ENCODE peak calls at places on chromosomes 2 and 18, in five cellular contexts. One of them, this sample, is unnamed.

GRCh38 chr18:74895686-74896085 is 298.0 kb downstream of the ZNF407 start:
- DNase-seq in trophoblast cell: no peak
- DNase-seq in astrocyte: peak; percentile 3
- DNase-seq in H1: no peak
- DNase-seq in mesendoderm: no peak
- DNase-seq in this sample: no peak

GRCh38 chr2:72765997-72766609 is 59.7 kb downstream of the EXOC6B start:
- DNase-seq in trophoblast cell: no peak
- DNase-seq in astrocyte: peak; percentile 54
- DNase-seq in H1: no peak
- DNase-seq in mesendoderm: no peak
- DNase-seq in this sample: no peak

GRCh38 chr2:237591021-237591370 is 462 bp upstream of the RAB17 start:
- DNase-seq in trophoblast cell: peak; percentile 53
- DNase-seq in astrocyte: no peak
- DNase-seq in H1: peak; percentile 82
- DNase-seq in mesendoderm: peak; percentile 86
- DNase-seq in this sample: no peak

GRCh38 chr2:27199241-27199640 is 12.6 kb upstream of the ATRAID start:
- DNase-seq in trophoblast cell: no peak
- DNase-seq in astrocyte: no peak
- DNase-seq in H1: no peak
- DNase-seq in mesendoderm: no peak
- DNase-seq in this sample: no peak

GRCh38 chr2:236254674-236255073 is 9.5 kb downstream of the ASB18 start:
- DNase-seq in trophoblast cell: no peak
- DNase-seq in astrocyte: no peak
- DNase-seq in H1: peak; percentile 54
- DNase-seq in mesendoderm: no peak
- DNase-seq in this sample: no peak

GRCh38 chr2:30455339-30455738 is 8.3 kb downstream of the LCLAT1 start:
- DNase-seq in trophoblast cell: peak; percentile 68
- DNase-seq in astrocyte: no peak
- DNase-seq in H1: no peak
- DNase-seq in mesendoderm: no peak
- DNase-seq in this sample: no peak

GRCh38 chr2:36672199-36672598 is 24.3 kb upstream of the VIT start:
- DNase-seq in trophoblast cell: no peak
- DNase-seq in astrocyte: peak; percentile 35
- DNase-seq in H1: no peak
- DNase-seq in mesendoderm: peak; percentile 53
- DNase-seq in this sample: peak; percentile 8

GRCh38 chr2:106759962-106760361 is 126.0 kb downstream of the ST6GAL2 start:
- DNase-seq in trophoblast cell: no peak
- DNase-seq in astrocyte: no peak
- DNase-seq in H1: no peak
- DNase-seq in mesendoderm: no peak
- DNase-seq in this sample: no peak

GRCh38 chr18:11154369-11154982 is 5.1 kb upstream of the PIEZO2 start:
- DNase-seq in trophoblast cell: no peak
- DNase-seq in astrocyte: peak; percentile 27
- DNase-seq in H1: no peak
- DNase-seq in mesendoderm: peak; percentile 72
- DNase-seq in this sample: peak; percentile 40

GRCh38 chr2:26847663-26848335 is at the start of gene DPYSL5:
- DNase-seq in trophoblast cell: no peak
- DNase-seq in astrocyte: no peak
- DNase-seq in H1: peak; percentile 91
- DNase-seq in mesendoderm: peak; percentile 84
- DNase-seq in this sample: peak; percentile 97

GRCh38 chr2:112494839-112495238 is 12.9 kb downstream of the TTL start:
- DNase-seq in trophoblast cell: no peak
- DNase-seq in astrocyte: no peak
- DNase-seq in H1: no peak
- DNase-seq in mesendoderm: no peak
- DNase-seq in this sample: no peak

GRCh38 chr18:37698508-37699035 is 133.0 kb upstream of the CELF4 start:
- DNase-seq in trophoblast cell: no peak
- DNase-seq in astrocyte: no peak
- DNase-seq in H1: peak; percentile 44
- DNase-seq in mesendoderm: peak; percentile 18
- DNase-seq in this sample: no peak

GRCh38 chr2:36461039-36461681 is 105.6 kb downstream of the CRIM1 start:
- DNase-seq in trophoblast cell: no peak
- DNase-seq in astrocyte: peak; percentile 97
- DNase-seq in H1: no peak
- DNase-seq in mesendoderm: peak; percentile 94
- DNase-seq in this sample: peak; percentile 4

GRCh38 chr2:159052157-159052561 is 83.7 kb downstream of the TANC1 start:
- DNase-seq in trophoblast cell: no peak
- DNase-seq in astrocyte: no peak
- DNase-seq in H1: no peak
- DNase-seq in mesendoderm: no peak
- DNase-seq in this sample: no peak

GRCh38 chr2:129396980-129397599 is 582.4 kb upstream of the RAB6C start:
- DNase-seq in trophoblast cell: no peak
- DNase-seq in astrocyte: no peak
- DNase-seq in H1: no peak
- DNase-seq in mesendoderm: peak; percentile 78
- DNase-seq in this sample: peak; percentile 35

GRCh38 chr2:104658149-104658839 is 195.6 kb upstream of the POU3F3 start:
- DNase-seq in trophoblast cell: no peak
- DNase-seq in astrocyte: peak; percentile 5
- DNase-seq in H1: peak; percentile 74
- DNase-seq in mesendoderm: peak; percentile 89
- DNase-seq in this sample: peak; percentile 26

GRCh38 chr18:74005320-74006110 is 142.1 kb downstream of the FBXO15 start:
- DNase-seq in trophoblast cell: no peak
- DNase-seq in astrocyte: no peak
- DNase-seq in H1: no peak
- DNase-seq in mesendoderm: no peak
- DNase-seq in this sample: no peak

GRCh38 chr18:60601249-60601648 is 228.7 kb upstream of the MC4R start:
- DNase-seq in trophoblast cell: no peak
- DNase-seq in astrocyte: no peak
- DNase-seq in H1: no peak
- DNase-seq in mesendoderm: no peak
- DNase-seq in this sample: no peak

GRCh38 chr2:177784449-177784845 is 288.1 kb downstream of the PDE11A start:
- DNase-seq in trophoblast cell: no peak
- DNase-seq in astrocyte: peak; percentile 91
- DNase-seq in H1: no peak
- DNase-seq in mesendoderm: no peak
- DNase-seq in this sample: no peak

GRCh38 chr2:9674931-9675330 is 44.1 kb upstream of the YWHAQ start:
- DNase-seq in trophoblast cell: no peak
- DNase-seq in astrocyte: no peak
- DNase-seq in H1: no peak
- DNase-seq in mesendoderm: no peak
- DNase-seq in this sample: no peak

GRCh38 chr2:132278267-132278666 is 116.5 kb upstream of the ANKRD30BL start:
- DNase-seq in trophoblast cell: no peak
- DNase-seq in astrocyte: no peak
- DNase-seq in H1: no peak
- DNase-seq in mesendoderm: no peak
- DNase-seq in this sample: no peak

GRCh38 chr2:234025475-234025874 is 25.0 kb upstream of the SPP2 start:
- DNase-seq in trophoblast cell: no peak
- DNase-seq in astrocyte: no peak
- DNase-seq in H1: no peak
- DNase-seq in mesendoderm: no peak
- DNase-seq in this sample: no peak

GRCh38 chr18:58091099-58091611 is 47.1 kb downstream of the NEDD4L start:
- DNase-seq in trophoblast cell: peak; percentile 18
- DNase-seq in astrocyte: no peak
- DNase-seq in H1: no peak
- DNase-seq in mesendoderm: no peak
- DNase-seq in this sample: no peak

GRCh38 chr18:9211955-9212354 is 75.4 kb downstream of the ANKRD12 start:
- DNase-seq in trophoblast cell: no peak
- DNase-seq in astrocyte: no peak
- DNase-seq in H1: no peak
- DNase-seq in mesendoderm: no peak
- DNase-seq in this sample: no peak

GRCh38 chr2:185291035-185291647 is 447.5 kb upstream of the FSIP2 start:
- DNase-seq in trophoblast cell: peak; percentile 42
- DNase-seq in astrocyte: peak; percentile 30
- DNase-seq in H1: peak; percentile 74
- DNase-seq in mesendoderm: peak; percentile 84
- DNase-seq in this sample: peak; percentile 14

GRCh38 chr2:121777699-121778058 is 22.2 kb downstream of the TSN start:
- DNase-seq in trophoblast cell: no peak
- DNase-seq in astrocyte: peak; percentile 71
- DNase-seq in H1: no peak
- DNase-seq in mesendoderm: no peak
- DNase-seq in this sample: no peak

GRCh38 chr2:205216092-205216491 is 466.2 kb upstream of the NRP2 start:
- DNase-seq in trophoblast cell: no peak
- DNase-seq in astrocyte: no peak
- DNase-seq in H1: no peak
- DNase-seq in mesendoderm: no peak
- DNase-seq in this sample: no peak

GRCh38 chr18:21315741-21316187 is 73.7 kb downstream of the GREB1L start:
- DNase-seq in trophoblast cell: peak; percentile 100
- DNase-seq in astrocyte: peak; percentile 84
- DNase-seq in H1: peak; percentile 71
- DNase-seq in mesendoderm: peak; percentile 89
- DNase-seq in this sample: no peak

GRCh38 chr18:79169958-79170555 is 100.9 kb downstream of the ATP9B start:
- DNase-seq in trophoblast cell: no peak
- DNase-seq in astrocyte: peak; percentile 17
- DNase-seq in H1: no peak
- DNase-seq in mesendoderm: no peak
- DNase-seq in this sample: no peak

GRCh38 chr2:170324640-170325046 is 146.7 kb downstream of the MYO3B start:
- DNase-seq in trophoblast cell: peak; percentile 3
- DNase-seq in astrocyte: no peak
- DNase-seq in H1: peak; percentile 67
- DNase-seq in mesendoderm: peak; percentile 99
- DNase-seq in this sample: peak; percentile 72

GRCh38 chr2:241638063-241638660 is 669 bp downstream of the ATG4B start:
- DNase-seq in trophoblast cell: no peak
- DNase-seq in astrocyte: no peak
- DNase-seq in H1: no peak
- DNase-seq in mesendoderm: no peak
- DNase-seq in this sample: no peak

GRCh38 chr2:68767996-68768395 is 33.4 kb downstream of the ARHGAP25 start:
- DNase-seq in trophoblast cell: no peak
- DNase-seq in astrocyte: no peak
- DNase-seq in H1: no peak
- DNase-seq in mesendoderm: no peak
- DNase-seq in this sample: no peak

GRCh38 chr18:55907352-55908045 is 319.5 kb upstream of the TCF4 start:
- DNase-seq in trophoblast cell: no peak
- DNase-seq in astrocyte: peak; percentile 15
- DNase-seq in H1: no peak
- DNase-seq in mesendoderm: no peak
- DNase-seq in this sample: no peak

GRCh38 chr2:219570924-219571310 is 422 bp downstream of the OBSL1 start:
- DNase-seq in trophoblast cell: no peak
- DNase-seq in astrocyte: peak; percentile 13
- DNase-seq in H1: no peak
- DNase-seq in mesendoderm: no peak
- DNase-seq in this sample: no peak
- H3K4me1 ChIP-seq in trophoblast cell: peaks cover 35% of the 10 kb centered on the region
- H3K4me1 ChIP-seq in astrocyte: peaks cover 15% of the 10 kb centered on the region
- H3K4me1 ChIP-seq in H1: peaks cover 35% of the 10 kb centered on the region
- H3K4me1 ChIP-seq in mesendoderm: peaks cover 3% of the 10 kb centered on the region
- H3K4me1 ChIP-seq in this sample: peaks cover 9% of the 10 kb centered on the region

GRCh38 chr2:239118264-239118663 is 270.4 kb downstream of the TWIST2 start:
- DNase-seq in trophoblast cell: no peak
- DNase-seq in astrocyte: no peak
- DNase-seq in H1: no peak
- DNase-seq in mesendoderm: no peak
- DNase-seq in this sample: no peak
- H3K4me3 ChIP-seq in trophoblast cell: no peak overlapping the region
- H3K4me3 ChIP-seq in astrocyte: no peak overlapping the region
- H3K4me3 ChIP-seq in H1: no peak overlapping the region
- H3K4me3 ChIP-seq in mesendoderm: no peak overlapping the region
- H3K4me3 ChIP-seq in this sample: no peak overlapping the region

GRCh38 chr2:47086571-47086970 is 68.5 kb downstream of the STPG4 start:
- DNase-seq in trophoblast cell: no peak
- DNase-seq in astrocyte: peak; percentile 64
- DNase-seq in H1: no peak
- DNase-seq in mesendoderm: no peak
- DNase-seq in this sample: no peak
- H3K9ac ChIP-seq in trophoblast cell: no peak overlapping the region
- H3K9ac ChIP-seq in astrocyte: no peak overlapping the region
- H3K9ac ChIP-seq in H1: no peak overlapping the region
- H3K9ac ChIP-seq in mesendoderm: no peak overlapping the region
- H3K9ac ChIP-seq in this sample: no peak overlapping the region

DNA sequence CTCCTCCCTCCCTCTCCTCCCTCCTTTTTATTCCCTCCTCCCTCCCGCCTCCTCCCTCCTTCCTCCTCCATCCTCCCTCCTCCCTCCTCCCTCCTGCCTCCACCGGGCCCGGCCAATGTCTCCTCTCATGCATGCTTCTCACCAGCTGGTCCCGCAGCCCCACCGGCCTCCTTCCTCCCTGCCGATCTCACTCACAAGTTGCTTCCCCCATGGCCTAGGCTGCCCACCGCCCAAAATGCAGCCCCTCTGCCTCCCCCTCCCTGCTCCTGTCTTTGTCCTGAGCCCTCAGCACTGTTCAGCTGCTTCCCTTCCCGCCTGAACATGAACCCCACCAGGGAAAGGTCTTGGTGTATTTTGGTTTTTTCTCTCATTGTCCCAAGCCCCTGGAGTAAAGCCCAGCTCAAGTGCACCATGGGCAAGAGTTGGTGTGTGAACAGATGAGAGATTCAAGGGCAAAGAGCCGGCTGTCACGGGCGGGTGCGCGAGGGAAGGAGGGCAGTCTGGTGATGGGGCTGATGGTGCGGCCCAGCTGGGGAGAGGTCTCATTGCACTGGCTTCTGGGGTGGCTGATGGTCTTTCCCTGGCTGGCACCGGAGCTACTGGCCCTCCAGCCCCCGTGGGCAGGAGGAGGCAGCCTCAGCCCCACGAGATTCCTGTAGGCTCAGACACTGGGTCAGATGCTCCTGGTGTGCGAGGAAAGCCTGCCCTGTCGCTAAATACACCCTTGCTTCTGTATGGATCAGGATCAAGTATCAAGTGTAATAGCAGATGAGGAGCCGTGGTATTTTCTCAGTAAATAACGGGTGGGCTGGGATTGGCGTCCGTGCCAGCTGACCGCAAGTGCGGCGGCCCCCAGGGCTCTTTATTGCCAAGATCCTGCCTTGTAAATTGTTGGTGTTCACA is 117.7 kb downstream of the TWIST2 start:
- DNase-seq in trophoblast cell: no peak
- DNase-seq in astrocyte: no peak
- DNase-seq in H1: no peak
- DNase-seq in mesendoderm: no peak
- DNase-seq in this sample: no peak
- H3K4me1 ChIP-seq in trophoblast cell: peaks cover 4% of the 10 kb centered on the region
- H3K4me1 ChIP-seq in astrocyte: peaks cover 1% of the 10 kb centered on the region
- H3K4me1 ChIP-seq in H1: no peaks in the 10 kb centered on the region
- H3K4me1 ChIP-seq in mesendoderm: no peaks in the 10 kb centered on the region
- H3K4me1 ChIP-seq in this sample: peaks cover 8% of the 10 kb centered on the region